ENCODE peak calls at places on chromosomes 16 and 17, in eight cellular contexts. O is adipocyte; C is hepatocyte; X is psoas muscle; W is gastrocnemius medialis; R is CD4-positive, CD25-positive, alpha-beta regulatory T cell; N is esophagus muscularis mucosa; H is prostate gland. B is an unnamed sample.

GRCh38 chr16:69031877-69032301 is 73.6 kb upstream of the HAS3 start:
- DNase-seq in R (no peak), O (no peak), H (no peak), N (no peak), C (peak; percentile 83), W (no peak), X (no peak), B (no peak)

GRCh38 chr17:42878123-42878880 is 22.3 kb upstream of the G6PC1 start:
- DNase-seq in O (no peak), H (no peak), W (no peak), N (no peak), R (no peak), X (no peak), C (peak; percentile 61), B (no peak)

GRCh38 chr16:51756447-51757123 is 605.5 kb upstream of the SALL1 start:
- DNase-seq in N (no peak), C (no peak), W (no peak), O (no peak), H (no peak), R (no peak), X (no peak), B (no peak)

GRCh38 chr17:60901222-60901621 is 223.6 kb downstream of the BCAS3 start:
- DNase-seq in O (peak; percentile 43), R (no peak), H (no peak), N (no peak), W (no peak), C (no peak), X (no peak), B (no peak)

GRCh38 chr17:34613064-34614019 is 34.0 kb downstream of the TMEM132E start:
- DNase-seq in H (peak; percentile 11), X (no peak), R (no peak), O (no peak), N (no peak), W (no peak), C (peak; percentile 44), B (no peak)

GRCh38 chr17:61064087-61064951 is 335.3 kb upstream of the TBX2 start:
- DNase-seq in C (no peak), W (no peak), X (no peak), O (peak; percentile 27), N (no peak), H (no peak), R (no peak), B (no peak)

GRCh38 chr17:75899767-75900468 is 3.2 kb upstream of the TRIM65 start:
- DNase-seq in N (no peak), O (no peak), C (no peak), W (no peak), R (no peak), H (no peak), X (no peak), B (no peak)

GRCh38 chr17:49553676-49554335 is 21.9 kb upstream of the NXPH3 start:
- DNase-seq in O (no peak), W (no peak), X (no peak), N (no peak), R (no peak), H (no peak), C (no peak), B (no peak)

GRCh38 chr16:82715833-82716232 is 89.1 kb downstream of the CDH13 start:
- DNase-seq in O (no peak), R (no peak), W (peak; percentile 75), X (peak; percentile 43), H (no peak), N (no peak), C (no peak), B (no peak)

GRCh38 chr16:4520913-4521312 is 17.7 kb downstream of the CDIP1 start:
- DNase-seq in C (no peak), R (no peak), W (no peak), O (no peak), X (no peak), N (no peak), H (no peak), B (no peak)

GRCh38 chr17:8310601-8311123 is 621 bp downstream of the ARHGEF15 start:
- DNase-seq in X (no peak), R (no peak), C (no peak), W (no peak), H (no peak), O (no peak), N (no peak), B (no peak)

GRCh38 chr17:21302711-21303425 is 18.4 kb downstream of the MAP2K3 start:
- DNase-seq in H (no peak), N (no peak), W (no peak), R (no peak), O (no peak), X (peak; percentile 17), C (no peak), B (no peak)

GRCh38 chr16:49407873-49408565 is 34.4 kb downstream of the C16orf78 start:
- DNase-seq in X (peak; percentile 86), O (peak; percentile 93), C (peak; percentile 92), H (peak; percentile 78), N (no peak), W (peak; percentile 57), R (peak; percentile 29), B (peak; percentile 66)

GRCh38 chr17:61647044-61647443 is 56.0 kb upstream of the NACA2 start:
- DNase-seq in N (no peak), X (no peak), O (peak; percentile 74), R (no peak), C (no peak), H (no peak), W (no peak), B (no peak)

GRCh38 chr17:44065668-44066203 is 735 bp downstream of the LSM12 start:
- DNase-seq in H (no peak), R (no peak), N (no peak), O (peak; percentile 39), W (no peak), C (no peak), X (no peak), B (no peak)

GRCh38 chr17:69246726-69247375 is 18.2 kb upstream of the ABCA10 start:
- DNase-seq in N (no peak), O (peak; percentile 88), C (peak; percentile 61), H (no peak), X (no peak), W (no peak), R (no peak), B (no peak)

GRCh38 chr17:69466905-69467630 is 52.6 kb downstream of the MAP2K6 start:
- DNase-seq in O (no peak), H (no peak), W (no peak), X (no peak), C (peak; percentile 23), R (no peak), N (no peak), B (no peak)

GRCh38 chr17:74430385-74430705 is 1.5 kb upstream of the GPRC5C start:
- DNase-seq in H (no peak), O (no peak), N (no peak), R (no peak), W (no peak), C (no peak), X (no peak), B (no peak)

GRCh38 chr17:46831573-46832305 is 13.2 kb upstream of the WNT3 start:
- DNase-seq in H (no peak), X (no peak), R (no peak), C (no peak), N (no peak), W (no peak), O (no peak), B (no peak)

GRCh38 chr16:2178321-2179106 is 17.9 kb downstream of the CASKIN1 start:
- DNase-seq in X (no peak), O (peak; percentile 11), C (no peak), N (no peak), H (no peak), R (peak; percentile 19), W (no peak), B (no peak)

GRCh38 chr17:45123930-45124796 is 8.2 kb downstream of the PLCD3 start:
- DNase-seq in R (no peak), X (peak; percentile 80), C (peak; percentile 90), H (no peak), N (no peak), W (no peak), O (peak; percentile 85), B (no peak)

GRCh38 chr17:78998311-78999055 is 11.1 kb downstream of the CANT1 start:
- DNase-seq in X (peak; percentile 59), W (no peak), C (no peak), O (no peak), N (no peak), R (no peak), H (peak; percentile 63), B (no peak)

GRCh38 chr16:88505405-88506082 is 52.5 kb downstream of the ZFPM1 start:
- DNase-seq in C (peak; percentile 80), N (no peak), H (no peak), W (no peak), R (peak; percentile 10), X (peak; percentile 44), O (peak; percentile 13), B (peak; percentile 61)

DNA sequence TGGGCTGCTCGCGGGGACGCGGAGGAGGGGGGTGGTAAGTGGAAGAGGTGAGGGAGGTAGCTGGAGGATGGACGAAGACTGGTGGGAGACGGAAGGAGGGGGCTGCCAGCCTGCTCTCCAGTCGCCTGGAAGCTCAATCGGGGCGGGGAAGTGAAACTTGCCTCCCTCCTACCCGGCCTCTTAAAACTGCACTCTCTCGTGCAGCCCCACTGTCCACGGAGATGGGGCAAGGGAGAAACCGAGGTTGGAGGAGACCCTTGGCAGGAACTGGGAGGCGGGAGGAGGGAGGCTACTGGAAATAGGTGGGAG is 1.1 kb downstream of the SOX9 start:
- DNase-seq in C (peak; percentile 38), O (peak; percentile 47), R (no peak), X (no peak), W (no peak), H (no peak), N (no peak), B (no peak)
- H3K4me3 ChIP-seq in C (peak overlapping the region; percentile 83), O (peak overlapping the region; percentile 92), R (no peak overlapping the region), X (peak overlapping the region; percentile 81), W (peak overlapping the region; percentile 70), H (peak overlapping the region; percentile 81), N (peak overlapping the region; percentile 55), B (peak overlapping the region; percentile 70)

DNA sequence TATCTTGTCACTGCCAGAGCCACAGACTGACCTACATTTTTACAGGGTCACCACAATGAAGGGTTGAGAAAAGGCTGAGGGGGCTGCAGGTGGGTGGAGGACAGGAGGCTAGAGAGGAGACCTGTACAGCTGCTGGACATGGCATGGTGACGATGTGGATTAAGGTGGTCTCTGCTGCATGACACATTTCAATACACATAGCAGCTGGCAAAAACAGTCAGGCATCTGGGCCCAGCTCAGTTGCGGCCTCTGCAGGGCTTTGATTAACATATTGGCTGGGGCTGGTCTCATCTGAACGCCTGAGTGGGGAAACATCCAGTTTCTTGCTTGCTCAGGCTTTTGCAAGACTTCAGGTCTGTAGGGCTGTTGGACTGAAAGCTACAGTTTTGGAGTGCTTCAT is 265.4 kb upstream of the FOXF1 start:
- DNase-seq in O (no peak), H (no peak), W (no peak), X (no peak), N (no peak), C (no peak), R (no peak), B (no peak)
- H3K27me3 ChIP-seq in O (peaks cover 67% of the 10 kb centered on the region), H (peaks cover 2% of the 10 kb centered on the region), W (peaks cover 14% of the 10 kb centered on the region), X (no peaks in the 10 kb centered on the region), N (no peaks in the 10 kb centered on the region), C (no peaks in the 10 kb centered on the region), R (no peaks in the 10 kb centered on the region), B (peaks cover 2% of the 10 kb centered on the region)

GRCh38 chr17:37417852-37418251 is 11.2 kb downstream of the TADA2A start:
- DNase-seq in R (no peak), N (no peak), X (no peak), H (no peak), C (no peak), O (no peak), W (no peak), B (no peak)
- H3K36me3 ChIP-seq in R (peaks cover 29% of the 10 kb centered on the region), N (peaks cover 74% of the 10 kb centered on the region), X (peaks cover 5% of the 10 kb centered on the region), H (no peaks in the 10 kb centered on the region), C (no peaks in the 10 kb centered on the region), O (peaks cover 47% of the 10 kb centered on the region), W (no peaks in the 10 kb centered on the region), B (no peaks in the 10 kb centered on the region)

GRCh38 chr17:65629234-65629690 is 67.8 kb upstream of the AXIN2 start:
- DNase-seq in H (no peak), C (no peak), R (no peak), X (no peak), W (no peak), N (no peak), O (no peak), B (no peak)
- H3K4me3 ChIP-seq in H (no peak overlapping the region), C (no peak overlapping the region), R (no peak overlapping the region), X (no peak overlapping the region), W (no peak overlapping the region), N (no peak overlapping the region), O (no peak overlapping the region), B (no peak overlapping the region)